ENCODE peak calls at places on chromosomes 5 and 9, in ten cellular contexts. D is ovary, C is suprapubic skin, T is A549, J is K562, R is stomach, H is HepG2, F is upper lobe of left lung, I is sigmoid colon, W is esophagus muscularis mucosa. O is an unnamed sample.

GRCh38 chr5:72817076-72817476 is 615 bp downstream of the TNPO1 start:
- DNase-seq in H (peak; percentile 3), F (peak; percentile 91), R (peak; percentile 56), C (peak; percentile 75), D (peak; percentile 69), W (peak; percentile 94), I (peak; percentile 81), T (peak; percentile 52), J (no peak), O (peak; percentile 26)

GRCh38 chr9:82073551-82073950 is 85.0 kb downstream of the SPATA31D1 start:
- DNase-seq in H (no peak), R (no peak), I (no peak), C (no peak), J (no peak), D (no peak), T (no peak), W (no peak), F (no peak), O (no peak)

GRCh38 chr5:167827766-167828165 is 463.7 kb upstream of the WWC1 start:
- DNase-seq in H (no peak), F (no peak), I (no peak), J (no peak), R (no peak), T (no peak), W (no peak), C (no peak), D (no peak), O (no peak)

GRCh38 chr5:158947831-158948230 is 151.9 kb downstream of the EBF1 start:
- DNase-seq in I (no peak), W (no peak), T (no peak), D (no peak), F (no peak), C (no peak), J (no peak), R (no peak), H (no peak), O (no peak)

GRCh38 chr5:68423154-68423811 is 207.7 kb downstream of the PIK3R1 start:
- DNase-seq in F (no peak), C (no peak), D (no peak), I (no peak), T (no peak), J (peak; percentile 35), H (no peak), R (no peak), W (no peak), O (no peak)

GRCh38 chr9:116390306-116391228 is 237.0 kb downstream of the PAPPA start:
- DNase-seq in J (no peak), W (no peak), I (no peak), F (no peak), R (no peak), H (no peak), C (no peak), D (no peak), T (no peak), O (no peak)

GRCh38 chr5:126877569-126877968 is 100.6 kb downstream of the LMNB1 start:
- DNase-seq in R (no peak), H (no peak), J (no peak), C (no peak), F (no peak), T (no peak), I (no peak), D (no peak), W (no peak), O (no peak)

GRCh38 chr9:89802809-89803355 is 198.1 kb downstream of the GADD45G start:
- DNase-seq in J (no peak), W (no peak), T (no peak), F (peak; percentile 17), C (peak; percentile 74), I (peak; percentile 72), D (peak; percentile 70), R (no peak), H (no peak), O (peak; percentile 55)

GRCh38 chr9:34224349-34224748 is 45.5 kb downstream of the UBAP1 start:
- DNase-seq in H (no peak), T (no peak), D (no peak), C (no peak), I (no peak), R (no peak), W (no peak), F (no peak), J (no peak), O (no peak)

GRCh38 chr9:121674952-121675351 is 23.5 kb downstream of the DAB2IP start:
- DNase-seq in W (no peak), R (no peak), T (no peak), C (no peak), J (no peak), H (no peak), F (no peak), I (no peak), D (no peak), O (no peak)

GRCh38 chr5:34522599-34523381 is 133.3 kb upstream of the RAI14 start:
- DNase-seq in D (peak; percentile 65), I (peak; percentile 88), C (peak; percentile 74), F (no peak), R (peak; percentile 75), J (peak; percentile 79), H (peak; percentile 65), W (no peak), T (peak; percentile 86), O (peak; percentile 82)

GRCh38 chr9:136793063-136793946 is 2.2 kb downstream of the TMEM141 start:
- DNase-seq in J (peak; percentile 46), F (no peak), T (peak; percentile 36), W (no peak), D (peak; percentile 47), H (peak; percentile 49), I (no peak), R (no peak), C (no peak), O (no peak)
- TF ChIP-seq EP300 in J (no peak), F (no peak), T (no peak), W (no peak), D (no peak), H (no peak), I (no peak), R (no peak), C (no peak), O (no peak)

GRCh38 chr5:119290161-119290569 is 65.7 kb upstream of the TNFAIP8 start:
- DNase-seq in F (no peak), C (no peak), H (no peak), W (no peak), D (no peak), R (no peak), J (no peak), I (no peak), T (no peak), O (no peak)

GRCh38 chr5:119288364-119289047 is 67.3 kb upstream of the TNFAIP8 start:
- DNase-seq in T (no peak), W (no peak), H (no peak), R (no peak), F (no peak), C (no peak), D (no peak), J (no peak), I (no peak), O (no peak)

GRCh38 chr5:119290607-119291006 is 65.2 kb upstream of the TNFAIP8 start:
- DNase-seq in R (no peak), T (no peak), I (no peak), D (no peak), C (no peak), F (no peak), J (no peak), H (no peak), W (no peak), O (no peak)

GRCh38 chr5:119291056-119291455 is 64.8 kb upstream of the TNFAIP8 start:
- DNase-seq in F (no peak), J (no peak), C (no peak), T (no peak), R (no peak), H (no peak), I (no peak), D (no peak), W (no peak), O (no peak)

GRCh38 chr5:119289413-119289812 is 66.4 kb upstream of the TNFAIP8 start:
- DNase-seq in F (no peak), H (no peak), D (no peak), W (no peak), I (no peak), J (no peak), T (no peak), R (no peak), C (no peak), O (no peak)
- H3K4me1 ChIP-seq in F (peaks cover 21% of the 10 kb centered on the region), H (peaks cover 6% of the 10 kb centered on the region), D (peaks cover 3% of the 10 kb centered on the region), W (peaks cover 25% of the 10 kb centered on the region), I (no peaks in the 10 kb centered on the region), J (peaks cover 16% of the 10 kb centered on the region), T (peaks cover 81% of the 10 kb centered on the region), R (peaks cover 72% of the 10 kb centered on the region), C (peaks cover 41% of the 10 kb centered on the region), O (no peaks in the 10 kb centered on the region)

DNA sequence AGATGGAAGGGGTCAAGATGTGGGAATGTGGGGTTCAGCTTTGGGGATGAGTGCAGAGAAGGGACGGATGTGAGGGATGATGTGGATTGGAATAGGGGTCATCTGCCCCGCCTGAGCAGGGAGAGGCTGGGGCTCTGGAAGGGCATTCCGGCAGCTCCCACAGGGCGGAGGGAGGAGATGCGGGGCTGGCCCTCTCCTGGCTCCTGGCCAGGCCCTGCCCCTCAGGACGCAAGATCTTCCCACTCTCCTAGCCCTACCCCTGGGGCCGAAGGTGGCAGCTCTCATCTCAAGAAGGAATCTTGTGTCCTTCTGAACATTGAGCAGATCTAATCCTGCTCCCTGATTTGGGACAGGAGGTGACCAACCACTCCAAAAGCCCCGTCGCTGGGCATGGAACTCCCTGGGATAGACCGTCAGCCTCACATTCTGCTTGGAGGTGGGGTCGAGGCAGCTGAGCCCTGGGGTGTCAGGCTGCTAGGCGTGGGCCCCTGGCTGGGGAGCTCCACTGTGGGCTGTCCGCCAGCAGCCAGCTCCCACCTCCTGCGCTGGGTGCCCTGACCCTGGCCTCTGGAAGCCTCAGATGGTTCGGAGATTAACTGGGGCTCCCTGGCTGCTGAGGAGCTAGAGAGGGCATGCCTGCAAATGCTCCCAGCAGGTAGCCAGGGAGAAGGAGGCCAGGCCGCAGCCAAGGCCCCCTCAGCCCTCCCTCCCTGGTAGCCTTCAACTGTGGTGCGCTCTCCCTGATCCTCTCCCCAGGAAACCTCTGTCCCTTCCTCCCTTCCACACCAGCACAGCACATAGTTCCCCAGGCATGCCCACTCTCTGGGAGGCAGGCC is 125.3 kb downstream of the ZNF354C start:
- DNase-seq in R (no peak), T (no peak), I (no peak), F (peak; percentile 47), W (no peak), D (no peak), C (no peak), H (no peak), J (no peak), O (no peak)
- H3K27ac ChIP-seq in R (no peak overlapping the region), T (no peak overlapping the region), I (no peak overlapping the region), F (no peak overlapping the region), W (no peak overlapping the region), D (no peak overlapping the region), C (no peak overlapping the region), H (peak overlapping the region; percentile 57), J (no peak overlapping the region), O (no peak overlapping the region)

DNA sequence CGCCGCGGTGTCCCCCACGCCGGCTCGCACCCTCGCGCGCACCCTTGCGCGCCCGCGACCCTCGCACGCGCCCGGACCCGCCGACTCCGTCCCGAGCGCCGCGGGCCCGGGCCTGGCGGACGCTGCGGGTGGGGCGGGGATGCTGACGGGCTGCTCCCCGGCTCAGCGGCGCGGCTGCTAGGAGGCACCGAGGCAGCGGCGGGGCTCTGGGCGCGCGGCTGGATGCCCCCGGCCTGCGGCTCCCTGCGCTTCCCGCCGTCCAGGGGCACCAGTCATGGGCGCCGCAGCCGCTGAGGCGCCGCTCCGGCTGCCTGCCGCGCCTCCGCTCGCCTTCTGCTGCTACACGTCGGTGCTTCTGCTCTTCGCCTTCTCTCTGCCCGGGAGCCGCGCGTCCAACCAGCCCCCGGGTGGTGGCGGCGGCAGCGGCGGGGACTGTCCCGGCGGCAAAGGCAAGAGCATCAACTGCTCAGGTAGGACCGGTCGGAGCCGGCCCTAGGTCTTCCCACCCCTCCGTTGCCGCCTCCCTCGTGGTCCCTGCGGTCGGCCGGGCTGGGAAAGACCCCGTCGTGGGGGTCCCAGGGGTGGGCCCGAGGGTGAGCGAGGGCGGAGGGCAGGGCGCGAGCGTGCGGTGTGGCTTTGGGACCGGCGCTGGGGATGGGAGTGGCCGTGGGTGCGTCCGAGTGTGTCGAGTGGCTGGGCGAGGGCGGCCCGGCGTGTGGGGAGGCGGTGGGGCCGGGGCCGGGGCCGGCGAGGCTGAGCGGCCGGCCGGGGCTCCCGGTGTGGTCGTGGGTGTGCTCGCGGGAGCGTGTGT is 527 bp downstream of the TMEFF1 start:
- DNase-seq in W (no peak), T (peak; percentile 34), J (peak; percentile 57), H (no peak), D (peak; percentile 46), F (peak; percentile 88), I (no peak), C (no peak), R (peak; percentile 26), O (no peak)
- TF ChIP-seq EP300 in W (no peak), T (no peak), J (no peak), H (no peak), D (no peak), F (no peak), I (no peak), C (no peak), R (no peak), O (no peak)